ENCODE peak calls at places on chromosomes 16 and 17, in four cellular contexts. C is GM12878, Q is HepG2, X is K562. A is an unnamed sample.

GRCh38 chr17:76124582-76125390 is 16.3 kb downstream of the FOXJ1 start:
- DNase-seq in X (peak; percentile 59), Q (no peak), C (no peak), A (peak; percentile 52)

GRCh38 chr17:31919802-31920525 is 16.8 kb upstream of the SUZ12 start:
- DNase-seq in X (no peak), C (no peak), Q (peak; percentile 6), A (no peak)

GRCh38 chr16:85928411-85928820 is 29.5 kb downstream of the IRF8 start:
- DNase-seq in Q (no peak), X (no peak), C (no peak), A (no peak)

GRCh38 chr16:21722771-21723460 is 59.1 kb downstream of the OTOA start:
- DNase-seq in C (no peak), X (no peak), Q (no peak), A (no peak)

GRCh38 chr17:31314788-31315105 is 893 bp upstream of the EVI2B start:
- DNase-seq in C (no peak), X (no peak), Q (no peak), A (no peak)

GRCh38 chr17:80951121-80952090 is 40.2 kb upstream of the CHMP6 start:
- DNase-seq in C (no peak), X (no peak), Q (no peak), A (no peak)

GRCh38 chr17:78510141-78510935 is 66.9 kb downstream of the DNAH17 start:
- DNase-seq in X (no peak), C (no peak), Q (no peak), A (no peak)

GRCh38 chr16:2056077-2056476 is 8.3 kb downstream of the TSC2 start:
- DNase-seq in X (no peak), C (no peak), Q (peak; percentile 38), A (no peak)

GRCh38 chr16:85699224-85699558 is 10.4 kb upstream of the GINS2 start:
- DNase-seq in X (no peak), C (no peak), Q (no peak), A (no peak)

GRCh38 chr17:76716146-76716833 is 5.5 kb upstream of the MXRA7 start:
- DNase-seq in Q (no peak), C (no peak), X (no peak), A (no peak)

GRCh38 chr17:81385320-81386111 is 9.7 kb upstream of the BAHCC1 start:
- DNase-seq in Q (peak; percentile 64), X (no peak), C (no peak), A (no peak)

GRCh38 chr17:7579001-7579838 is at the start of gene CD68:
- DNase-seq in C (no peak), X (no peak), Q (peak; percentile 93), A (peak; percentile 58)

GRCh38 chr17:10069301-10069700 is 129.1 kb downstream of the GAS7 start:
- DNase-seq in X (no peak), Q (no peak), C (no peak), A (no peak)

GRCh38 chr16:89099905-89100304 is 6.3 kb downstream of the ACSF3 start:
- DNase-seq in Q (no peak), X (no peak), C (no peak), A (no peak)

GRCh38 chr16:67386861-67387455 is 6.3 kb downstream of the TPPP3 start:
- DNase-seq in X (no peak), C (no peak), Q (no peak), A (no peak)

GRCh38 chr16:3149630-3150345 is 15.0 kb downstream of the ZNF213 start:
- DNase-seq in C (no peak), Q (no peak), X (peak; percentile 83), A (peak; percentile 87)

GRCh38 chr16:77406680-77407079 is 28.2 kb downstream of the ADAMTS18 start:
- DNase-seq in Q (peak; percentile 15), C (no peak), X (no peak), A (no peak)

GRCh38 chr17:44088254-44088653 is 17.7 kb downstream of the G6PC3 start:
- DNase-seq in C (no peak), Q (no peak), X (no peak), A (no peak)

GRCh38 chr17:44087319-44087718 is 16.8 kb downstream of the G6PC3 start:
- DNase-seq in X (no peak), C (no peak), Q (no peak), A (no peak)

GRCh38 chr17:44084131-44084538 is 13.6 kb downstream of the G6PC3 start:
- DNase-seq in C (no peak), X (peak; percentile 50), Q (no peak), A (peak; percentile 78)

GRCh38 chr17:44084921-44085320 is 14.4 kb downstream of the G6PC3 start:
- DNase-seq in X (no peak), C (no peak), Q (no peak), A (no peak)

GRCh38 chr17:44086364-44087311 is 16.1 kb downstream of the G6PC3 start:
- DNase-seq in Q (peak; percentile 83), C (no peak), X (peak; percentile 95), A (peak; percentile 81)
- TF ChIP-seq NFIC in Q (no peak), C (no peak), X (no peak), A (no peak)

GRCh38 chr16:46828292-46828691 is 2.7 kb downstream of the C16orf87 start:
- DNase-seq in X (no peak), Q (no peak), C (no peak), A (no peak)

GRCh38 chr16:46830902-46831647 is at the start of gene C16orf87:
- DNase-seq in Q (peak; percentile 89), X (peak; percentile 94), C (peak; percentile 63), A (peak; percentile 97)

GRCh38 chr16:46832757-46833464 is 1.9 kb upstream of the C16orf87 start:
- DNase-seq in C (no peak), Q (peak; percentile 66), X (no peak), A (no peak)

GRCh38 chr16:46828943-46829342 is 2.0 kb downstream of the C16orf87 start:
- DNase-seq in C (no peak), Q (no peak), X (no peak), A (no peak)

GRCh38 chr16:46830417-46830901 is 521 bp downstream of the C16orf87 start:
- DNase-seq in Q (no peak), C (no peak), X (no peak), A (no peak)
- TF ChIP-seq SIN3A in Q (no peak), C (no peak), X (peak; percentile 19), A (no peak)

GRCh38 chr16:17887963-17888362 is 417.2 kb upstream of the XYLT1 start:
- DNase-seq in C (no peak), X (no peak), Q (no peak), A (no peak)
- TF ChIP-seq NFIC in C (no peak), X (no peak), Q (no peak), A (no peak)

GRCh38 chr16:28621756-28622155 is 11.9 kb upstream of the SULT1A1 start:
- DNase-seq in X (peak; percentile 1), C (no peak), Q (no peak), A (no peak)

GRCh38 chr16:28623172-28623711 is 13.4 kb upstream of the SULT1A1 start:
- DNase-seq in Q (no peak), X (peak; percentile 1), C (no peak), A (no peak)
- TF ChIP-seq SIN3A in Q (no peak), X (no peak), C (no peak), A (no peak)

DNA sequence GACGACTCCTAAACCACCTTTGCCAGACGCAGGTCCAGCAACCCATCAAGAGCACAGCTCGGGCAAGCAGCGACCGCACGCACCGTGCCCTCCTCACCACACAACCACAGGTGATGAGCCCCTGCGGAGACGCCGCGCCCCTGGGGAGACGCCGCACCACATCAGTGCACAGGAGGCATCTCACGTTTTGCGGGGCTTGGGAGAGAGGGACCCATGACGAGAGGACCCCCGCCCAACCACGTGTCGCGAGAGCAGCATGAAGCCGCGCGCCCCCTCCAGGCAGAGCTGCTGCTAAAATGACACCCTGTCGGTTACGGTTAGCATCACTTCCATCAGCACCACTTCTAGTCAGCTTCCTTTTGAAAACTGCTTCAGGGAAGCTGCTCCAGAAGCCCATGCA is 45.4 kb downstream of the KLHDC4 start:
- DNase-seq in X (no peak), C (no peak), Q (no peak), A (no peak)
- TF ChIP-seq NFIC in X (no peak), C (no peak), Q (no peak), A (no peak)

GRCh38 chr16:81067166-81067565 is 9.9 kb downstream of the C16orf46 start:
- DNase-seq in X (no peak), C (no peak), Q (no peak), A (no peak)
- TF ChIP-seq SIN3A in X (no peak), C (no peak), Q (no peak), A (no peak)

A was measured in SK-N-SH.